ENCODE peak calls at places on chromosomes 11 and 22, in four cellular contexts. G is fibroblast of lung, H is colonic mucosa, Y is RWPE1. P is an unnamed sample.

GRCh38 chr11:73012121-73012863 is 129.8 kb downstream of the FCHSD2 start:
- DNase-seq in Y (peak), G (peak), H (no peak), P (no peak)

GRCh38 chr11:59728913-59729312 is 15.3 kb upstream of the OR10V1 start:
- DNase-seq in G (no peak), Y (no peak), H (no peak), P (no peak)

GRCh38 chr11:37770145-37770544 is 1172.1 kb upstream of the RAG2 start:
- DNase-seq in G (peak), H (no peak), Y (no peak), P (no peak)

GRCh38 chr11:57303280-57303989 is 21.3 kb downstream of the TNKS1BP1 start:
- DNase-seq in G (no peak), Y (no peak), H (no peak), P (no peak)

GRCh38 chr11:60143768-60144167 is 39.1 kb downstream of the MS4A6A start:
- DNase-seq in H (no peak), G (no peak), Y (no peak), P (no peak)

GRCh38 chr11:134660416-134660815 is 248.4 kb upstream of the B3GAT1 start:
- DNase-seq in Y (no peak), G (no peak), H (no peak), P (no peak)

GRCh38 chr11:11505701-11506100 is 116.1 kb downstream of the GALNT18 start:
- DNase-seq in Y (no peak), H (no peak), G (no peak), P (no peak)

GRCh38 chr11:134665571-134666268 is 253.7 kb upstream of the B3GAT1 start:
- DNase-seq in Y (no peak), G (no peak), H (no peak), P (no peak)

GRCh38 chr11:75298191-75298590 is 53.3 kb downstream of the ARRB1 start:
- DNase-seq in Y (no peak), G (peak), H (no peak), P (no peak)

DNA sequence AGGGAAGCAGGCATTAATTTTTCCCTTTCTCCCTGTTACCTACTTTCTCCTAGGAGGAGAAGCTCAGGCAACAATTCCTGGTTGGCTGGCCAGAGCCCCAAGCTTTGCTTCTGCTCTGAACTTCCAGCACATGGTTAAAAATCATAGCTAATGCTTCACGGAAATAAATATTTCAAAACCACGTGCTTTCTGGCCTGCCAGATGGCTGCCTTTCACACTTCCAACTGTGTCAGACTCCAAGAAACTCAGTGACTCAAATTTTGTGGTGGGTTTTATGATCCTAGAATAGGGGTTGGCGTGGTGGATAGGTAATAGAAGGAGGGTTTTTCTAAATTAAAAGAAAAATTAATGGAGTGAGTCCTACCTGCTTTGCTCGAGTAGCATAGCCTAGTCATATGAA is 58.5 kb downstream of the SC5D start:
- DNase-seq in G (no peak), Y (no peak), H (no peak), P (no peak)
- H3K27ac ChIP-seq in G (no peak), Y (no peak), H (no peak), P (no peak)

GRCh38 chr22:50542416-50542927 is 3.2 kb upstream of the KLHDC7B start:
- DNase-seq in G (no peak), H (no peak), Y (no peak), P (no peak)
- H3K27ac ChIP-seq in G (no peak), H (peak), Y (peak), P (peak)

GRCh38 chr22:19896665-19897355 is 42.1 kb upstream of the GNB1L start:
- DNase-seq in G (no peak), H (no peak), Y (no peak), P (no peak)
- H3K27ac ChIP-seq in G (no peak), H (no peak), Y (peak), P (no peak)

GRCh38 chr11:849951-850776 is 7.5 kb downstream of the TSPAN4 start:
- DNase-seq in H (no peak), G (no peak), Y (no peak), P (no peak)
- H3K27ac ChIP-seq in H (no peak), G (no peak), Y (no peak), P (no peak)

GRCh38 chr11:31802609-31802989 is 8.5 kb downstream of the PAX6 start:
- DNase-seq in G (no peak), Y (no peak), H (no peak), P (no peak)
- H3K27ac ChIP-seq in G (no peak), Y (no peak), H (no peak), P (no peak)